ENCODE peak calls at places on chromosome 13, in six cellular contexts. U, H, S, O, R and W are unnamed samples.
A peak's percentile ranks its signal among the peaks of the same experiment; 100 is the strongest.

GRCh38 chr13:26482451-26483197 is 74.9 kb upstream of the WASF3 start:
- DNase-seq in O (peak; percentile 32), S (peak; percentile 35), U (peak; percentile 61), H (no peak), R (peak; percentile 81), W (no peak)

GRCh38 chr13:73138967-73139491 is 80.2 kb downstream of the KLF5 start:
- DNase-seq in U (no peak), R (no peak), O (no peak), S (no peak), H (no peak), W (no peak)

GRCh38 chr13:29844441-29844840 is 6.0 kb downstream of the UBL3 start:
- DNase-seq in O (no peak), U (no peak), S (no peak), R (no peak), H (no peak), W (no peak)

GRCh38 chr13:108269601-108270328 is at the start of gene TNFSF13B:
- DNase-seq in S (no peak), R (peak; percentile 25), U (peak; percentile 29), O (peak; percentile 68), H (peak; percentile 35), W (peak; percentile 17)

GRCh38 chr13:75993823-75994222 is 357.7 kb downstream of the LMO7 start:
- DNase-seq in O (no peak), U (no peak), S (no peak), H (no peak), R (no peak), W (no peak)

GRCh38 chr13:52925775-52926285 is 77.4 kb upstream of the PCDH8 start:
- DNase-seq in S (no peak), H (peak; percentile 23), O (no peak), R (no peak), U (no peak), W (peak; percentile 31)

GRCh38 chr13:99655351-99656091 is 154.2 kb downstream of the TM9SF2 start:
- DNase-seq in R (no peak), O (no peak), S (no peak), U (no peak), H (no peak), W (peak; percentile 24)

GRCh38 chr13:24854311-24854710 is 90.3 kb downstream of the RNF17 start:
- DNase-seq in U (no peak), S (no peak), H (no peak), O (no peak), R (no peak), W (no peak)

GRCh38 chr13:59342396-59342795 is 821.3 kb downstream of the DIAPH3 start:
- DNase-seq in R (no peak), O (no peak), H (no peak), S (no peak), U (no peak), W (no peak)

GRCh38 chr13:45310341-45311138 is 30.4 kb downstream of the TPT1 start:
- DNase-seq in O (no peak), S (no peak), R (no peak), U (no peak), H (no peak), W (no peak)

GRCh38 chr13:52001120-52001731 is 10.0 kb downstream of the ATP7B start:
- DNase-seq in O (no peak), H (no peak), R (no peak), U (peak; percentile 41), S (no peak), W (no peak)

GRCh38 chr13:93320942-93321341 is 94.3 kb downstream of the GPC6 start:
- DNase-seq in S (no peak), H (no peak), U (no peak), R (no peak), O (no peak), W (no peak)

GRCh38 chr13:97142452-97142851 is 79.7 kb upstream of the MBNL2 start:
- DNase-seq in U (no peak), O (no peak), S (no peak), R (peak; percentile 84), H (peak; percentile 20), W (no peak)

GRCh38 chr13:53015971-53016370 is 12.6 kb upstream of the OLFM4 start:
- DNase-seq in U (no peak), S (no peak), H (no peak), O (no peak), R (no peak), W (no peak)

GRCh38 chr13:52599853-52600603 is 42.2 kb upstream of the HNRNPA1L2 start:
- DNase-seq in R (peak; percentile 53), O (no peak), S (no peak), H (peak; percentile 25), U (no peak), W (peak; percentile 23)

GRCh38 chr13:91155512-91156114 is 191.9 kb upstream of the MIR17HG start:
- DNase-seq in O (no peak), R (no peak), S (no peak), U (no peak), H (no peak), W (no peak)

GRCh38 chr13:109485136-109485794 is 301.1 kb downstream of the IRS2 start:
- DNase-seq in O (no peak), S (no peak), R (no peak), H (no peak), U (no peak), W (no peak)

GRCh38 chr13:90585392-90585791 is 762.1 kb upstream of the MIR17HG start:
- DNase-seq in S (no peak), R (no peak), U (no peak), H (no peak), O (no peak), W (no peak)

GRCh38 chr13:85093808-85094207 is 705.4 kb downstream of the SLITRK6 start:
- DNase-seq in S (peak; percentile 19), O (no peak), U (no peak), R (peak; percentile 86), H (no peak), W (no peak)

GRCh38 chr13:26558074-26558805 is 757 bp downstream of the WASF3 start:
- DNase-seq in S (no peak), O (no peak), U (no peak), H (peak; percentile 30), R (peak; percentile 36), W (no peak)

GRCh38 chr13:68808456-68808855 is 1299.2 kb upstream of the ATXN8OS start:
- DNase-seq in S (no peak), O (no peak), R (no peak), H (no peak), U (no peak), W (no peak)

GRCh38 chr13:93927431-93927830 is 552.1 kb downstream of the DCT start:
- DNase-seq in U (no peak), S (no peak), O (no peak), R (no peak), H (no peak), W (no peak)

DNA sequence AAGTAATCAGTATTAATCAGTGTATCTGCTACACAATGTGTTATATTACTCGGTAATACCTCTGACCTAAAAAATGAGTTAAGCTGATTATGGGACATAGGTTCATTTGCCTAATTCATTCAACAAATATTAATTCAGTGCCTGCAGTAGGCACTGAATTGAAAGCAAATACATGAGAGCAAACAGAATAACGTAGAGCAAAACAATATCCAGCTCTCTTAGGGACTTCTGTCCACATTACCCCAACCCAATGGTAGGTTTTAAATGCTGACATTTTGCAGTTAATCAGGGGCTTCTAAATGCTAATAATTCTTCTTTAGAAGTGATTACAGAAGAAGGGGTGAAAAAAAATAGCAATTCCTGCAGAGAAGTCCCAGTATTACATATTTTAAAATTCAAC is 4.9 kb downstream of the RCBTB2 start:
- DNase-seq in U (no peak), O (no peak), S (no peak), H (no peak), R (no peak), W (no peak)
- H3K27ac ChIP-seq in U (no peak overlapping the region), O (no peak overlapping the region), S (no peak overlapping the region), H (peak overlapping the region; percentile 99), R (no peak overlapping the region), W (peak overlapping the region; percentile 39)

GRCh38 chr13:49353908-49354307 is 90.0 kb downstream of the CAB39L start:
- DNase-seq in R (no peak), U (no peak), H (no peak), S (no peak), O (no peak), W (no peak)

GRCh38 chr13:49351871-49352270 is 92.0 kb downstream of the CAB39L start:
- DNase-seq in O (no peak), S (no peak), U (no peak), H (no peak), R (no peak), W (no peak)

GRCh38 chr13:49354719-49355118 is 89.1 kb downstream of the CAB39L start:
- DNase-seq in U (no peak), H (no peak), R (no peak), O (no peak), S (no peak), W (no peak)

GRCh38 chr13:49356224-49356623 is 87.6 kb downstream of the CAB39L start:
- DNase-seq in O (no peak), R (no peak), H (no peak), S (no peak), U (no peak), W (no peak)

DNA sequence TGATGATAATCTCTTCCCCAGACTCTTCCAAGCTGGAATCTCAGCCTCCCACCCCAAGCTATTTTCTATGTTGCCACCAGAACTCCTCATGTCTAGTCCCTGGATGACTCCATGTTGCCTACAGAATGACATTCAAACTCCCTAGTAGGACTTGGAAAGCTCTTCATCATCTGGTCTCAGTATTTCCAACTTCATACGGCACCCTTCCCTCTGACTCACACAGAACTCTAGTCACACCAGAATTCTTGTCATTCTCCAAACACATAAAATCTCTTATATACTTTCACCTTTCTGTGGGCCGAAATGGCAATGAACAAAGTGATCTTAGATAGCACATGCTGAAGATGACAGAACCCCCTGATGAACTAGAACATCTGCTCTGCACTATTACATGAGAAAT is 86.2 kb downstream of the CAB39L start:
- DNase-seq in R (no peak), H (no peak), O (no peak), S (no peak), U (no peak), W (no peak)
- H3K27ac ChIP-seq in R (no peak overlapping the region), H (no peak overlapping the region), O (no peak overlapping the region), S (peak overlapping the region; percentile 61), U (no peak overlapping the region), W (peak overlapping the region; percentile 18)

GRCh38 chr13:33193428-33193974 is 92.1 kb downstream of the STARD13 start:
- DNase-seq in H (no peak), U (no peak), S (no peak), R (no peak), O (no peak), W (no peak)
- H3K27ac ChIP-seq in H (peak overlapping the region; percentile 58), U (no peak overlapping the region), S (no peak overlapping the region), R (no peak overlapping the region), O (no peak overlapping the region), W (peak overlapping the region; percentile 32)

GRCh38 chr13:43511260-43511970 is 275.4 kb downstream of the ENOX1 start:
- DNase-seq in R (no peak), O (no peak), U (no peak), S (no peak), H (no peak), W (no peak)

GRCh38 chr13:43514326-43514725 is 272.4 kb downstream of the ENOX1 start:
- DNase-seq in H (no peak), O (no peak), R (no peak), S (no peak), U (no peak), W (no peak)

GRCh38 chr13:43520331-43520730 is 266.4 kb downstream of the ENOX1 start:
- DNase-seq in U (no peak), O (no peak), R (no peak), H (no peak), S (no peak), W (no peak)

DNA sequence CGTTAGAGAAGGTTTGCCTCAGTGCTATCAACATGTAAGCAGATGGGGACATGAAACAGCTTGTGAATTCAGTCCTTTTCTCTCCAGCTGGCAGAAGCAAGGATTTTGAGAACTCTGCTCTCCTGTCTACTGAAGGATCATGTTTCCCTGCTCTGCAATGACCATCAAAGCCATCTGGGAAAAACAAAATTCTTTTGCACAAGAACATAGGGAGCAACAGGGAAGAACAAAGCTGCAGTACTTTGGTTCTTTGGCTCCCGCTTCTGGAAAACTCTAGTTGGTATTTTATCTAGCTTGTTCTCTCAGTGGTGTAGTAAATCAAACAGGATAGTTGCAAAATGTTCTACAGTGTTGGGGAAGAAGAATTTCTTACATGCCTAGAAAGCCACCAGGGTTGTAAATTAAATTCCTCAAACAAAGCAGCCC is 270.4 kb downstream of the ENOX1 start:
- DNase-seq in R (peak; percentile 48), U (no peak), S (no peak), H (no peak), O (no peak), W (peak; percentile 38)
- H3K27ac ChIP-seq in R (peak overlapping the region; percentile 18), U (no peak overlapping the region), S (no peak overlapping the region), H (peak overlapping the region; percentile 46), O (no peak overlapping the region), W (peak overlapping the region; percentile 48)